ENCODE peak calls at places on chromosomes 2 and 18, in six cellular contexts. One of them, this sample, is unnamed.

GRCh38 chr2:40592223-40592622 is 140.3 kb upstream of the SLC8A1 start:
- ATAC-seq in upper lobe of left lung: no peak
- ATAC-seq in K562: no peak
- ATAC-seq in A549: no peak
- ATAC-seq in HepG2: no peak
- ATAC-seq in GM12878: no peak
- ATAC-seq in this sample: no peak

GRCh38 chr2:60972889-60973656 is 44.4 kb upstream of the PEX13 start:
- ATAC-seq in upper lobe of left lung: no peak
- ATAC-seq in K562: no peak
- ATAC-seq in A549: no peak
- ATAC-seq in HepG2: peak
- ATAC-seq in GM12878: no peak
- ATAC-seq in this sample: no peak

GRCh38 chr2:190864375-190864774 is 16.2 kb upstream of the GLS start:
- ATAC-seq in upper lobe of left lung: peak
- ATAC-seq in K562: no peak
- ATAC-seq in A549: no peak
- ATAC-seq in HepG2: no peak
- ATAC-seq in GM12878: no peak
- ATAC-seq in this sample: no peak

GRCh38 chr2:103986001-103986400 is 867.9 kb upstream of the POU3F3 start:
- ATAC-seq in upper lobe of left lung: no peak
- ATAC-seq in K562: no peak
- ATAC-seq in A549: no peak
- ATAC-seq in HepG2: no peak
- ATAC-seq in GM12878: no peak
- ATAC-seq in this sample: no peak

GRCh38 chr2:120205901-120206581 is 17.2 kb downstream of the TMEM185B start:
- ATAC-seq in upper lobe of left lung: peak
- ATAC-seq in K562: peak
- ATAC-seq in A549: no peak
- ATAC-seq in HepG2: peak
- ATAC-seq in GM12878: peak
- ATAC-seq in this sample: no peak

GRCh38 chr2:5520352-5520996 is 171.7 kb upstream of the SOX11 start:
- ATAC-seq in upper lobe of left lung: no peak
- ATAC-seq in K562: no peak
- ATAC-seq in A549: peak
- ATAC-seq in HepG2: peak
- ATAC-seq in GM12878: no peak
- ATAC-seq in this sample: no peak

GRCh38 chr2:200356794-200357472 is 50.4 kb downstream of the SPATS2L start:
- ATAC-seq in upper lobe of left lung: peak
- ATAC-seq in K562: no peak
- ATAC-seq in A549: no peak
- ATAC-seq in HepG2: no peak
- ATAC-seq in GM12878: no peak
- ATAC-seq in this sample: no peak

GRCh38 chr2:109715302-109715937 is 78.7 kb upstream of the RGPD5 start:
- ATAC-seq in upper lobe of left lung: peak
- ATAC-seq in K562: no peak
- ATAC-seq in A549: peak
- ATAC-seq in HepG2: peak
- ATAC-seq in GM12878: peak
- ATAC-seq in this sample: peak

GRCh38 chr2:234363011-234363487 is 133.8 kb downstream of the ARL4C start:
- ATAC-seq in upper lobe of left lung: peak
- ATAC-seq in K562: no peak
- ATAC-seq in A549: peak
- ATAC-seq in HepG2: peak
- ATAC-seq in GM12878: no peak
- ATAC-seq in this sample: no peak

GRCh38 chr18:9708882-9709877 is 1.1 kb downstream of the RAB31 start:
- ATAC-seq in upper lobe of left lung: peak
- ATAC-seq in K562: peak
- ATAC-seq in A549: no peak
- ATAC-seq in HepG2: peak
- ATAC-seq in GM12878: peak
- ATAC-seq in this sample: no peak

GRCh38 chr2:12731701-12732280 is 15.1 kb downstream of the TRIB2 start:
- ATAC-seq in upper lobe of left lung: peak
- ATAC-seq in K562: no peak
- ATAC-seq in A549: no peak
- ATAC-seq in HepG2: no peak
- ATAC-seq in GM12878: no peak
- ATAC-seq in this sample: no peak

GRCh38 chr18:34223164-34223892 is 1.4 kb downstream of the NOL4 start:
- ATAC-seq in upper lobe of left lung: peak
- ATAC-seq in K562: no peak
- ATAC-seq in A549: no peak
- ATAC-seq in HepG2: peak
- ATAC-seq in GM12878: peak
- ATAC-seq in this sample: no peak

GRCh38 chr2:169546756-169547155 is 26.9 kb downstream of the FASTKD1 start:
- ATAC-seq in upper lobe of left lung: no peak
- ATAC-seq in K562: no peak
- ATAC-seq in A549: no peak
- ATAC-seq in HepG2: no peak
- ATAC-seq in GM12878: no peak
- ATAC-seq in this sample: no peak

GRCh38 chr2:118423776-118424175 is 335.5 kb downstream of the INSIG2 start:
- ATAC-seq in upper lobe of left lung: no peak
- ATAC-seq in K562: no peak
- ATAC-seq in A549: no peak
- ATAC-seq in HepG2: no peak
- ATAC-seq in GM12878: no peak
- ATAC-seq in this sample: no peak

GRCh38 chr2:151465771-151466170 is 56.1 kb downstream of the RIF1 start:
- ATAC-seq in upper lobe of left lung: no peak
- ATAC-seq in K562: no peak
- ATAC-seq in A549: no peak
- ATAC-seq in HepG2: no peak
- ATAC-seq in GM12878: no peak
- ATAC-seq in this sample: no peak

GRCh38 chr2:233026211-233026813 is 6.2 kb upstream of the NEU2 start:
- ATAC-seq in upper lobe of left lung: no peak
- ATAC-seq in K562: no peak
- ATAC-seq in A549: no peak
- ATAC-seq in HepG2: no peak
- ATAC-seq in GM12878: no peak
- ATAC-seq in this sample: no peak

GRCh38 chr2:101399001-101399794 is 11.9 kb upstream of the CREG2 start:
- ATAC-seq in upper lobe of left lung: peak
- ATAC-seq in K562: no peak
- ATAC-seq in A549: no peak
- ATAC-seq in HepG2: no peak
- ATAC-seq in GM12878: no peak
- ATAC-seq in this sample: no peak

GRCh38 chr2:147374410-147374811 is 470.4 kb upstream of the ACVR2A start:
- ATAC-seq in upper lobe of left lung: no peak
- ATAC-seq in K562: no peak
- ATAC-seq in A549: no peak
- ATAC-seq in HepG2: no peak
- ATAC-seq in GM12878: no peak
- ATAC-seq in this sample: no peak

GRCh38 chr18:61583548-61583947 is 250.3 kb downstream of the CDH20 start:
- ATAC-seq in upper lobe of left lung: no peak
- ATAC-seq in K562: no peak
- ATAC-seq in A549: no peak
- ATAC-seq in HepG2: no peak
- ATAC-seq in GM12878: no peak
- ATAC-seq in this sample: no peak

GRCh38 chr2:74188018-74188601 is 9.4 kb upstream of the MOB1A start:
- ATAC-seq in upper lobe of left lung: peak
- ATAC-seq in K562: no peak
- ATAC-seq in A549: no peak
- ATAC-seq in HepG2: peak
- ATAC-seq in GM12878: no peak
- ATAC-seq in this sample: peak

GRCh38 chr2:178521304-178522150 is 41.3 kb downstream of the PLEKHA3 start:
- ATAC-seq in upper lobe of left lung: no peak
- ATAC-seq in K562: no peak
- ATAC-seq in A549: no peak
- ATAC-seq in HepG2: no peak
- ATAC-seq in GM12878: no peak
- ATAC-seq in this sample: no peak

GRCh38 chr2:223943135-223943534 is 2.0 kb downstream of the WDFY1 start:
- ATAC-seq in upper lobe of left lung: no peak
- ATAC-seq in K562: no peak
- ATAC-seq in A549: no peak
- ATAC-seq in HepG2: no peak
- ATAC-seq in GM12878: no peak
- ATAC-seq in this sample: no peak

GRCh38 chr2:66082576-66082975 is 352.3 kb upstream of the MEIS1 start:
- ATAC-seq in upper lobe of left lung: no peak
- ATAC-seq in K562: no peak
- ATAC-seq in A549: no peak
- ATAC-seq in HepG2: no peak
- ATAC-seq in GM12878: no peak
- ATAC-seq in this sample: no peak

GRCh38 chr2:23506460-23507266 is 121.7 kb downstream of the KLHL29 start:
- ATAC-seq in upper lobe of left lung: peak
- ATAC-seq in K562: no peak
- ATAC-seq in A549: no peak
- ATAC-seq in HepG2: no peak
- ATAC-seq in GM12878: no peak
- ATAC-seq in this sample: peak

GRCh38 chr2:48199076-48199475 is 292.8 kb upstream of the FBXO11 start:
- ATAC-seq in upper lobe of left lung: no peak
- ATAC-seq in K562: no peak
- ATAC-seq in A549: no peak
- ATAC-seq in HepG2: no peak
- ATAC-seq in GM12878: no peak
- ATAC-seq in this sample: no peak

GRCh38 chr2:11465485-11466306 is at the start of gene E2F6:
- ATAC-seq in upper lobe of left lung: peak
- ATAC-seq in K562: peak
- ATAC-seq in A549: peak
- ATAC-seq in HepG2: peak
- ATAC-seq in GM12878: peak
- ATAC-seq in this sample: peak
- TF ChIP-seq EP300 in upper lobe of left lung: peak
- TF ChIP-seq EP300 in K562: peak
- TF ChIP-seq EP300 in A549: no peak
- TF ChIP-seq EP300 in HepG2: peak
- TF ChIP-seq EP300 in GM12878: peak
- TF ChIP-seq EP300 in this sample: no peak

GRCh38 chr2:59217360-59217759 is 976.2 kb upstream of the FANCL start:
- ATAC-seq in upper lobe of left lung: no peak
- ATAC-seq in K562: no peak
- ATAC-seq in A549: no peak
- ATAC-seq in HepG2: no peak
- ATAC-seq in GM12878: no peak
- ATAC-seq in this sample: no peak
- TF ChIP-seq EP300 in upper lobe of left lung: no peak
- TF ChIP-seq EP300 in K562: no peak
- TF ChIP-seq EP300 in A549: no peak
- TF ChIP-seq EP300 in HepG2: no peak
- TF ChIP-seq EP300 in GM12878: no peak
- TF ChIP-seq EP300 in this sample: no peak

GRCh38 chr2:96734899-96735585 is 4.8 kb downstream of the LMAN2L start:
- ATAC-seq in upper lobe of left lung: no peak
- ATAC-seq in K562: no peak
- ATAC-seq in A549: no peak
- ATAC-seq in HepG2: no peak
- ATAC-seq in GM12878: no peak
- ATAC-seq in this sample: peak

GRCh38 chr2:96737831-96738230 is 2.0 kb downstream of the LMAN2L start:
- ATAC-seq in upper lobe of left lung: no peak
- ATAC-seq in K562: no peak
- ATAC-seq in A549: no peak
- ATAC-seq in HepG2: no peak
- ATAC-seq in GM12878: no peak
- ATAC-seq in this sample: no peak

GRCh38 chr2:96737251-96737650 is 2.6 kb downstream of the LMAN2L start:
- ATAC-seq in upper lobe of left lung: no peak
- ATAC-seq in K562: no peak
- ATAC-seq in A549: no peak
- ATAC-seq in HepG2: no peak
- ATAC-seq in GM12878: no peak
- ATAC-seq in this sample: no peak

GRCh38 chr2:96739051-96739632 is 722 bp downstream of the LMAN2L start:
- ATAC-seq in upper lobe of left lung: no peak
- ATAC-seq in K562: no peak
- ATAC-seq in A549: no peak
- ATAC-seq in HepG2: peak
- ATAC-seq in GM12878: no peak
- ATAC-seq in this sample: no peak

GRCh38 chr2:96739633-96740428 is at the start of gene LMAN2L:
- ATAC-seq in upper lobe of left lung: peak
- ATAC-seq in K562: peak
- ATAC-seq in A549: peak
- ATAC-seq in HepG2: peak
- ATAC-seq in GM12878: peak
- ATAC-seq in this sample: peak
- TF ChIP-seq EP300 in upper lobe of left lung: no peak
- TF ChIP-seq EP300 in K562: no peak
- TF ChIP-seq EP300 in A549: no peak
- TF ChIP-seq EP300 in HepG2: no peak
- TF ChIP-seq EP300 in GM12878: no peak
- TF ChIP-seq EP300 in this sample: no peak

GRCh38 chr2:203592470-203592869 is 57.4 kb upstream of the RAPH1 start:
- ATAC-seq in upper lobe of left lung: no peak
- ATAC-seq in K562: no peak
- ATAC-seq in A549: no peak
- ATAC-seq in HepG2: peak
- ATAC-seq in GM12878: no peak
- ATAC-seq in this sample: no peak

GRCh38 chr2:203600286-203600685 is 65.2 kb upstream of the RAPH1 start:
- ATAC-seq in upper lobe of left lung: no peak
- ATAC-seq in K562: no peak
- ATAC-seq in A549: no peak
- ATAC-seq in HepG2: no peak
- ATAC-seq in GM12878: no peak
- ATAC-seq in this sample: no peak

GRCh38 chr2:203599509-203599908 is 64.4 kb upstream of the RAPH1 start:
- ATAC-seq in upper lobe of left lung: no peak
- ATAC-seq in K562: no peak
- ATAC-seq in A549: no peak
- ATAC-seq in HepG2: no peak
- ATAC-seq in GM12878: no peak
- ATAC-seq in this sample: no peak

GRCh38 chr2:203594541-203594940 is 59.4 kb upstream of the RAPH1 start:
- ATAC-seq in upper lobe of left lung: no peak
- ATAC-seq in K562: no peak
- ATAC-seq in A549: no peak
- ATAC-seq in HepG2: no peak
- ATAC-seq in GM12878: no peak
- ATAC-seq in this sample: no peak

DNA sequence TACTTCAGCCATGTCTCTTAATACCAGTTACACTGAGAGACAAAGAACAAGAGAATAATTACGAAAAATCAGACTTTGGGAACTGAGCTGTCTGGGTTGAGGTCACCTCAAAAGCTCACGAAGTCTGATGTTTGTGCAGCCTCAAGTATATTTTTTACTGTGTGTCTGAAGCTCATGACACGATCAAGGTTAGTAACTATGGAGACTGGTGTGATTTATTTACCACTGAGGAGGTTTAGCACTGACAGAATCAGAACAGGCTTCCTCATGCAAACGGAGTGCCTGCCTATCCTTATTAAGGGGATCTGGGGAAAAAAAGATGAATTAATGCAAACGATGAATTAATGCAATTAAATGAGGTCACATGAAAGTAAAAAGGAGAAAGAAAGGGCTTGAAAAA is 61.1 kb upstream of the RAPH1 start:
- ATAC-seq in upper lobe of left lung: no peak
- ATAC-seq in K562: no peak
- ATAC-seq in A549: no peak
- ATAC-seq in HepG2: no peak
- ATAC-seq in GM12878: no peak
- ATAC-seq in this sample: no peak
- TF ChIP-seq EP300 in upper lobe of left lung: no peak
- TF ChIP-seq EP300 in K562: no peak
- TF ChIP-seq EP300 in A549: no peak
- TF ChIP-seq EP300 in HepG2: no peak
- TF ChIP-seq EP300 in GM12878: no peak
- TF ChIP-seq EP300 in this sample: no peak

This sample was measured in gastroesophageal sphincter.